ENCODE peak calls at places on chromosome 13, in seven cellular contexts. One of them, this sample, is unnamed.

GRCh38 chr13:95564948-95565347 is 12.4 kb downstream of the CLDN10 start:
- DNase-seq in psoas muscle: no peak
- DNase-seq in left ventricle myocardium inferior: no peak
- DNase-seq in cardiac muscle cell: peak
- DNase-seq in fibroblast of mammary gland: peak
- DNase-seq in NCI-H345: no peak
- DNase-seq in NCI-H748 treated with DMSO at 0.1 percent for 48 hours: no peak
- DNase-seq in this sample: no peak

GRCh38 chr13:32585625-32586021 is 629 bp upstream of the PDS5B start:
- DNase-seq in NCI-H748 treated with DMSO at 0.1 percent for 48 hours: no peak
- DNase-seq in left ventricle myocardium inferior: no peak
- DNase-seq in fibroblast of mammary gland: no peak
- DNase-seq in NCI-H345: no peak
- DNase-seq in cardiac muscle cell: no peak
- DNase-seq in psoas muscle: no peak
- DNase-seq in this sample: peak

GRCh38 chr13:27964741-27965323 is 4.3 kb downstream of the CDX2 start:
- DNase-seq in NCI-H345: no peak
- DNase-seq in NCI-H748 treated with DMSO at 0.1 percent for 48 hours: no peak
- DNase-seq in left ventricle myocardium inferior: no peak
- DNase-seq in fibroblast of mammary gland: no peak
- DNase-seq in psoas muscle: no peak
- DNase-seq in cardiac muscle cell: no peak
- DNase-seq in this sample: no peak

GRCh38 chr13:108227651-108228272 is 9.6 kb downstream of the ABHD13 start:
- DNase-seq in NCI-H748 treated with DMSO at 0.1 percent for 48 hours: peak
- DNase-seq in fibroblast of mammary gland: peak
- DNase-seq in NCI-H345: peak
- DNase-seq in cardiac muscle cell: peak
- DNase-seq in psoas muscle: no peak
- DNase-seq in left ventricle myocardium inferior: no peak
- DNase-seq in this sample: no peak

GRCh38 chr13:99741979-99742378 is 229.6 kb downstream of the ZIC5 start:
- DNase-seq in psoas muscle: no peak
- DNase-seq in fibroblast of mammary gland: no peak
- DNase-seq in left ventricle myocardium inferior: no peak
- DNase-seq in cardiac muscle cell: no peak
- DNase-seq in NCI-H748 treated with DMSO at 0.1 percent for 48 hours: peak
- DNase-seq in NCI-H345: no peak
- DNase-seq in this sample: no peak

GRCh38 chr13:102903659-102904407 is 58.0 kb downstream of the ERCC5 start:
- DNase-seq in NCI-H748 treated with DMSO at 0.1 percent for 48 hours: no peak
- DNase-seq in NCI-H345: no peak
- DNase-seq in left ventricle myocardium inferior: no peak
- DNase-seq in cardiac muscle cell: peak
- DNase-seq in fibroblast of mammary gland: peak
- DNase-seq in psoas muscle: no peak
- DNase-seq in this sample: no peak

GRCh38 chr13:98746968-98747367 is 5.5 kb downstream of the SLC15A1 start:
- DNase-seq in NCI-H748 treated with DMSO at 0.1 percent for 48 hours: no peak
- DNase-seq in NCI-H345: no peak
- DNase-seq in cardiac muscle cell: peak
- DNase-seq in left ventricle myocardium inferior: no peak
- DNase-seq in psoas muscle: no peak
- DNase-seq in fibroblast of mammary gland: peak
- DNase-seq in this sample: no peak

GRCh38 chr13:50549221-50549942 is 294.1 kb downstream of the DLEU7 start:
- DNase-seq in NCI-H748 treated with DMSO at 0.1 percent for 48 hours: no peak
- DNase-seq in fibroblast of mammary gland: no peak
- DNase-seq in cardiac muscle cell: no peak
- DNase-seq in NCI-H345: no peak
- DNase-seq in psoas muscle: no peak
- DNase-seq in left ventricle myocardium inferior: no peak
- DNase-seq in this sample: no peak

GRCh38 chr13:111852701-111853100 is 214.2 kb upstream of the SOX1 start:
- DNase-seq in psoas muscle: no peak
- DNase-seq in left ventricle myocardium inferior: no peak
- DNase-seq in cardiac muscle cell: no peak
- DNase-seq in NCI-H345: peak
- DNase-seq in fibroblast of mammary gland: no peak
- DNase-seq in NCI-H748 treated with DMSO at 0.1 percent for 48 hours: peak
- DNase-seq in this sample: no peak

This sample was measured in uterus.